ENCODE peak calls at places on chromosomes 1 and 21, in eight cellular contexts. F is fibroblast of mammary gland; U is tibial artery; C is CD8-positive, alpha-beta T cell; T is RKO; R is GM12864; E is AG20443; W is OCI-LY7. J is an unnamed sample.

GRCh38 chr1:65788762-65789161 is 3.9 kb upstream of the PDE4B start:
- DNase-seq in F (no peak), U (no peak), C (no peak), T (no peak), R (no peak), E (no peak), W (no peak), J (no peak)

GRCh38 chr1:91537281-91538069 is 36.8 kb downstream of the CDC7 start:
- DNase-seq in F (peak), U (peak), C (no peak), T (no peak), R (no peak), E (peak), W (no peak), J (no peak)

GRCh38 chr1:233368106-233368783 is 40.7 kb downstream of the MAP3K21 start:
- DNase-seq in F (peak), U (no peak), C (no peak), T (no peak), R (no peak), E (peak), W (no peak), J (no peak)

GRCh38 chr1:61640531-61641125 is 84.3 kb downstream of the TM2D1 start:
- DNase-seq in F (peak), U (no peak), C (no peak), T (no peak), R (no peak), E (no peak), W (no peak), J (no peak)

GRCh38 chr1:65904681-65905083 is 112.0 kb downstream of the PDE4B start:
- DNase-seq in F (no peak), U (no peak), C (no peak), T (peak), R (no peak), E (peak), W (no peak), J (no peak)

GRCh38 chr21:16419188-16419874 is 689.5 kb downstream of the USP25 start:
- DNase-seq in F (peak), U (peak), C (no peak), T (no peak), R (no peak), E (peak), W (no peak), J (no peak)

GRCh38 chr1:34162852-34163766 is 1.9 kb downstream of the CSMD2 start:
- DNase-seq in F (peak), U (peak), C (no peak), T (no peak), R (peak), E (peak), W (peak), J (peak)

GRCh38 chr1:240804475-240804874 is 192.5 kb upstream of the GREM2 start:
- DNase-seq in F (no peak), U (no peak), C (no peak), T (no peak), R (no peak), E (peak), W (no peak), J (no peak)

GRCh38 chr1:40870135-40870728 is 8.1 kb upstream of the CITED4 start:
- DNase-seq in F (peak), U (no peak), C (no peak), T (peak), R (no peak), E (no peak), W (no peak), J (no peak)

GRCh38 chr1:22428672-22429071 is 23.0 kb upstream of the ZBTB40 start:
- DNase-seq in F (peak), U (no peak), C (no peak), T (peak), R (no peak), E (peak), W (peak), J (no peak)

GRCh38 chr1:116754203-116754977 is at the start of gene CD2:
- DNase-seq in F (no peak), U (no peak), C (peak), T (no peak), R (no peak), E (no peak), W (no peak), J (no peak)

GRCh38 chr1:244239261-244239770 is 188.2 kb downstream of the ZBTB18 start:
- DNase-seq in F (peak), U (no peak), C (no peak), T (no peak), R (peak), E (no peak), W (no peak), J (no peak)

GRCh38 chr1:42370876-42371549 is 9.6 kb upstream of the RIMKLA start:
- DNase-seq in F (no peak), U (no peak), C (no peak), T (no peak), R (no peak), E (no peak), W (no peak), J (no peak)

GRCh38 chr1:239896569-239896968 is 195.1 kb upstream of the FMN2 start:
- DNase-seq in F (no peak), U (no peak), C (no peak), T (no peak), R (no peak), E (no peak), W (no peak), J (no peak)

GRCh38 chr1:66684353-66684752 is 67.9 kb upstream of the DYNLT5 start:
- DNase-seq in F (no peak), U (no peak), C (no peak), T (no peak), R (no peak), E (no peak), W (no peak), J (no peak)

GRCh38 chr1:147600119-147601111 is 59.1 kb downstream of the BCL9 start:
- DNase-seq in F (peak), U (no peak), C (no peak), T (peak), R (no peak), E (no peak), W (peak), J (no peak)

GRCh38 chr1:193270996-193271395 is 84.6 kb upstream of the B3GALT2 start:
- DNase-seq in F (peak), U (no peak), C (no peak), T (no peak), R (peak), E (no peak), W (no peak), J (no peak)

GRCh38 chr1:233102381-233102780 is 152.0 kb downstream of the NTPCR start:
- DNase-seq in F (no peak), U (no peak), C (no peak), T (no peak), R (no peak), E (no peak), W (no peak), J (no peak)

GRCh38 chr1:111649227-111649626 is 29.6 kb downstream of the RAP1A start:
- DNase-seq in F (no peak), U (no peak), C (no peak), T (no peak), R (no peak), E (no peak), W (no peak), J (no peak)

GRCh38 chr1:226741009-226741408 is 1.9 kb upstream of the ITPKB start:
- DNase-seq in F (no peak), U (no peak), C (no peak), T (no peak), R (no peak), E (no peak), W (peak), J (no peak)

GRCh38 chr1:223609961-223610360 is 55.5 kb downstream of the CAPN8 start:
- DNase-seq in F (no peak), U (no peak), C (no peak), T (no peak), R (no peak), E (no peak), W (no peak), J (no peak)

GRCh38 chr1:165853528-165854075 is 26.2 kb downstream of the UCK2 start:
- DNase-seq in F (no peak), U (no peak), C (no peak), T (no peak), R (no peak), E (peak), W (no peak), J (no peak)

GRCh38 chr1:237220243-237220642 is 178.3 kb downstream of the RYR2 start:
- DNase-seq in F (no peak), U (no peak), C (no peak), T (no peak), R (no peak), E (no peak), W (no peak), J (no peak)

GRCh38 chr1:92446546-92446945 is 40.2 kb downstream of the GFI1 start:
- DNase-seq in F (peak), U (no peak), C (no peak), T (no peak), R (no peak), E (peak), W (no peak), J (no peak)

GRCh38 chr1:153513023-153513422 is 22.8 kb downstream of the S100A6 start:
- DNase-seq in F (no peak), U (no peak), C (no peak), T (peak), R (no peak), E (no peak), W (no peak), J (no peak)

J was measured in endothelial cell.